ENCODE peak calls at places on chromosomes 4 and X, in four cellular contexts. P is H9, R is IMR-90, H is H1. A is an unnamed sample.

GRCh38 chr4:38529189-38530115 is 134.5 kb upstream of the KLF3 start:
- DNase-seq in R (no peak), P (no peak), H (no peak), A (peak)

GRCh38 chrX:118577041-118577440 is 81.4 kb downstream of the DOCK11 start:
- DNase-seq in P (no peak), H (no peak), R (no peak), A (no peak)

GRCh38 chrX:10099411-10099810 is 57.4 kb upstream of the CLCN4 start:
- DNase-seq in P (no peak), R (no peak), H (no peak), A (no peak)

GRCh38 chrX:53184836-53185235 is 40.2 kb downstream of the KDM5C start:
- DNase-seq in H (no peak), P (no peak), R (peak), A (peak)

GRCh38 chr4:151226004-151226932 is 50.7 kb upstream of the PRSS48 start:
- DNase-seq in H (no peak), P (no peak), R (peak), A (peak)

GRCh38 chr4:145828802-145829485 is 109.7 kb downstream of the ZNF827 start:
- DNase-seq in R (no peak), P (no peak), H (no peak), A (no peak)

GRCh38 chrX:119477812-119478232 is 9.6 kb downstream of the SLC25A5 start:
- DNase-seq in R (peak), P (no peak), H (no peak), A (no peak)

GRCh38 chrX:124257924-124258706 is 74.3 kb upstream of the TEX13D start:
- DNase-seq in P (no peak), R (no peak), H (no peak), A (no peak)

GRCh38 chrX:118528089-118528753 is 32.6 kb downstream of the DOCK11 start:
- DNase-seq in R (no peak), H (no peak), P (no peak), A (no peak)

GRCh38 chr4:108018038-108018883 is 28.6 kb downstream of the HADH start:
- DNase-seq in R (peak), H (peak), P (peak), A (peak)

GRCh38 chrX:66677430-66677829 is 38.6 kb upstream of the EDA2R start:
- DNase-seq in R (peak), H (no peak), P (no peak), A (no peak)

GRCh38 chr4:115219862-115220261 is 106.4 kb upstream of the NDST4 start:
- DNase-seq in H (no peak), P (no peak), R (no peak), A (no peak)

GRCh38 chrX:116009871-116010710 is 160.5 kb upstream of the AGTR2 start:
- DNase-seq in H (no peak), R (no peak), P (peak), A (peak)

GRCh38 chrX:43679778-43680177 is 23.7 kb downstream of the MAOA start:
- DNase-seq in H (no peak), P (no peak), R (no peak), A (no peak)

GRCh38 chr4:153467154-153467896 is 1.2 kb downstream of the TMEM131L start:
- DNase-seq in R (no peak), H (peak), P (peak), A (peak)

GRCh38 chrX:1491851-1492349 is 39.2 kb upstream of the ASMTL start:
- DNase-seq in R (no peak), P (peak), H (peak), A (peak)

GRCh38 chr4:16231570-16232252 is 5.4 kb upstream of the TAPT1 start:
- DNase-seq in P (no peak), H (no peak), R (no peak), A (no peak)

GRCh38 chr4:173525118-173526033 is 4.7 kb downstream of the HAND2 start:
- DNase-seq in H (peak), P (peak), R (no peak), A (peak)

GRCh38 chr4:122764071-122764807 is 31.7 kb downstream of the BBS12 start:
- DNase-seq in H (no peak), P (no peak), R (peak), A (no peak)

GRCh38 chrX:154378059-154378798 is 866 bp upstream of the EMD start:
- DNase-seq in R (peak), H (no peak), P (peak), A (no peak)

GRCh38 chrX:21946925-21947641 is 6.6 kb downstream of the SMS start:
- DNase-seq in H (no peak), R (peak), P (peak), A (peak)

GRCh38 chrX:3124041-3124440 is 82.8 kb downstream of the ARSF start:
- DNase-seq in P (no peak), R (peak), H (no peak), A (no peak)

GRCh38 chrX:17192111-17192510 is 182.9 kb upstream of the NHS start:
- DNase-seq in R (no peak), H (no peak), P (no peak), A (no peak)

GRCh38 chr4:25969374-25969773 is 55.4 kb downstream of the SMIM20 start:
- DNase-seq in H (no peak), R (no peak), P (no peak), A (no peak)

GRCh38 chrX:107628662-107629532 is 587 bp downstream of the PRPS1 start:
- DNase-seq in P (peak), R (peak), H (peak), A (peak)

GRCh38 chr4:144351306-144351705 is 210.8 kb upstream of the GYPA start:
- DNase-seq in R (no peak), P (no peak), H (no peak), A (no peak)

GRCh38 chr4:105457997-105458396 is 15.9 kb downstream of the PPA2 start:
- DNase-seq in H (no peak), P (no peak), R (peak), A (no peak)

GRCh38 chr4:85717366-85717765 is 242.4 kb downstream of the ARHGAP24 start:
- DNase-seq in H (no peak), R (no peak), P (no peak), A (no peak)

GRCh38 chrX:154091678-154092077 is 5.8 kb downstream of the MECP2 start:
- DNase-seq in P (no peak), H (no peak), R (no peak), A (no peak)

GRCh38 chr4:8069102-8069752 is 89.4 kb downstream of the ABLIM2 start:
- DNase-seq in R (no peak), H (no peak), P (no peak), A (no peak)

GRCh38 chr4:100690812-100691211 is 173.0 kb upstream of the EMCN start:
- DNase-seq in P (no peak), H (no peak), R (no peak), A (no peak)

GRCh38 chr4:165810726-165811125 is 62.3 kb upstream of the TLL1 start:
- DNase-seq in P (no peak), R (no peak), H (no peak), A (no peak)

GRCh38 chrX:136468391-136469103 is 19.2 kb upstream of the BRS3 start:
- DNase-seq in H (no peak), R (no peak), P (no peak), A (no peak)

GRCh38 chr4:23717528-23718248 is 172.2 kb downstream of the PPARGC1A start:
- DNase-seq in P (no peak), H (no peak), R (peak), A (peak)

GRCh38 chrX:48940404-48940955 is 16.9 kb downstream of the OTUD5 start:
- DNase-seq in P (no peak), H (no peak), R (no peak), A (no peak)

GRCh38 chr4:93299116-93299515 is 529.4 kb upstream of the ATOH1 start:
- DNase-seq in H (no peak), P (no peak), R (no peak), A (no peak)

GRCh38 chr4:176587920-176588319 is 204.8 kb downstream of the VEGFC start:
- DNase-seq in R (peak), H (no peak), P (no peak), A (no peak)

GRCh38 chrX:40147399-40148188 is 49.8 kb upstream of the BCOR start:
- DNase-seq in P (peak), H (peak), R (no peak), A (peak)

GRCh38 chrX:40149286-40150175 is 51.8 kb upstream of the BCOR start:
- DNase-seq in R (no peak), H (peak), P (peak), A (no peak)

GRCh38 chrX:40148439-40149285 is 50.9 kb upstream of the BCOR start:
- DNase-seq in P (peak), H (peak), R (no peak), A (peak)

GRCh38 chrX:40146471-40147398 is 49.0 kb upstream of the BCOR start:
- DNase-seq in H (peak), P (peak), R (peak), A (peak)

DNA sequence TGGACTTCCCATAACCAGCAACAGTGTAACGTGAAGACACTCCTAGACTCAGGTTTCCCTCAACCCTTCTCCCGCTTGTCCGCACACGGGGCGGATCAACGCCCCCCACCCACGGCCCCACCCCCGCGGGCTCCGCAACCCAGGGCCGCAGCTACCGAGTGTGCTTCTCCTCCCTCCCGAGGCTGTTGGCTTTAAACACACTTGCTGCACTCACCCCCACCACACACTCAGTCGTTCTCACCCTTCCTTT is 50.4 kb upstream of the BCOR start:
- DNase-seq in P (no peak), R (no peak), H (peak), A (no peak)
- H3K56ac ChIP-seq in P (no peak), R (no peak), H (no peak), A (no peak)

GRCh38 chr4:139735381-139736256 is 70.0 kb downstream of the MGST2 start:
- DNase-seq in H (peak), P (peak), R (no peak), A (peak)
- H2AK5ac ChIP-seq in H (no peak), P (no peak), R (peak), A (no peak)

GRCh38 chrX:44914532-44915198 is 41.7 kb downstream of the KDM6A start:
- DNase-seq in P (no peak), H (no peak), R (peak), A (no peak)
- H3K56ac ChIP-seq in P (no peak), H (no peak), R (no peak), A (no peak)

DNA sequence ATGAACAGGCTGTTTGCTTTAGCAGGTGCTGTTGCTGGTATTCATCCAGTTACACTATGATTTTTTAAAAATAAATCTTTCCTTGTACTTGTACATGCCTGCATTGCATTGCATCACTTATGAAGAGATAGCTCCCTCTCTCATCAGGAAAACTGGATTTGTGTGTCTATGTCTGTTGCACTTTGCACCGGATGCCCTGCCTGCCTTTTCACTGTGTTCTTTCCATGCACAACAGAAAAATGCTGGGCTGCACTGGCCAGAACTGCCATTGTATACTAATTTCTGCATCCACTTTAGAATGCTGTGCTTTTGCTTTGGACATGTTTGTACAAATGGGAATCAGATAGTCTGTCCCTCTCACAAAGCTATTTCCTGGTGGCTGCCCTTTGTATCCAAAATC is 119.2 kb downstream of the MBNL3 start:
- DNase-seq in R (no peak), P (no peak), H (no peak), A (no peak)
- H2AK5ac ChIP-seq in R (no peak), P (no peak), H (no peak), A (no peak)

GRCh38 chr4:2433609-2434350 is 15.0 kb downstream of the CFAP99 start:
- DNase-seq in P (peak), H (no peak), R (no peak), A (no peak)

GRCh38 chr4:2436761-2437474 is 18.2 kb downstream of the CFAP99 start:
- DNase-seq in P (no peak), R (no peak), H (peak), A (no peak)

GRCh38 chr4:2437475-2438215 is 18.9 kb downstream of the CFAP99 start:
- DNase-seq in R (no peak), H (no peak), P (no peak), A (no peak)

GRCh38 chr4:2434420-2434819 is 15.7 kb downstream of the CFAP99 start:
- DNase-seq in H (no peak), R (no peak), P (no peak), A (no peak)

DNA sequence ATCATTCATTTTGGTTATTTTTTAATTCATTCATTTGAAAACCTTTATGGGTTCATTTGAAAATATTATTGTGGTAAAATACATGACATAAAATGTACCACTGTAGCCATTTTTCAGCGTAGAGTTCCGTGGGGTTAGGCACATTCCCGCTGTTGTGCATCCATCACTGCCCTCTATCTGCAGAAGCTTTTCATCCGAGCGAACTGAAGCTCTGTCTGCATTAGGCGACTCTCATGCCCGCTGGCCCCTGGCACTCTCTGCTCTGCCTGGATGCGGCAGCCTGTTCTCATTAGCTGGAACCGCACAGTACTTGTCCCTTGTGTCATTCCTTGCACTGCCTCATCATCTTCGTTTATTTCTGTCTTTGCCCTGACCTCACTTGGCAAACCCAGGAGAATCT is 17.5 kb downstream of the CFAP99 start:
- DNase-seq in R (no peak), P (no peak), H (no peak), A (no peak)
- H3K56ac ChIP-seq in R (no peak), P (no peak), H (no peak), A (no peak)

DNA sequence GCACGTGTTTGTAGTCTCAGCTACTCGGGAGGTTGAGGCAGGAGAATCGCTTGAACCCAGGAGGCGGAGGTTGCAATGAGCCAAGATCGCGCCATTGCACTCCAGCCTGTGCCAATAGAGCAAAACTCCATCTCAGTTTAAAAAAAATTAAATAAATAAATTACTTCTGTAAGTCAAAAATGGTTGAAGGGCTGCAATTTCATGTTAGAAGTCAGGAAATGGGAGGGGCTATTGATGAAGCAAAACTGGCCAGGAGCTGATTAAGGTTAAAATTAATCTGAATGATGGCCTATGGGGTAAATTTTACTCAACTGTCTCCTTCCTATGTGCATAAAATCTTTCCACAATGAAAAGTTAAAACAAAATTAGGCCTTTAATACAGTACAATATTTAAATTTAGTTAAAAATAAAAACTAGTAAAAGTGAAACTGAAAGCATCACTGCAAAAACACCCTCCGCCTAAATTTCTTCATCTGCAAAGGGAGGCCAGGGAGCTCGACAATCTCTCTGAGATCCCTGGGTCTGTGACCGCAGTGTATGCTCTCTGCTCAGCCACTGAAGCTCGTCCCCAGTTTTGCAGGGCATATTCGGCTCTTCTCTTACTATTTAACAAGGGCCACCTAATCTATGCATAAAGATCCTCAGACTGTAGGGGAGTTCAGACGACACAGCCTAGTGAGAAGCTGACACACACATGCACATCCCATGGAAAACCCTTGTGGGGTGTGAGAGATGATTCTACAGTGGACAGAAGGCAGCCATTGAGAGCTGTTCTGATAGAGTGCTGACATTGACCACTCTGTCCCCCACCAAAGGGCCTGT is 57.2 kb downstream of the IRF2 start:
- DNase-seq in H (no peak), R (peak), P (no peak), A (no peak)
- H2AK5ac ChIP-seq in H (no peak), R (peak), P (no peak), A (no peak)

GRCh38 chr4:55055529-55055928 is 69.9 kb downstream of the KDR start:
- DNase-seq in H (no peak), P (no peak), R (no peak), A (no peak)

GRCh38 chr4:55051532-55051931 is 73.9 kb downstream of the KDR start:
- DNase-seq in R (no peak), H (no peak), P (no peak), A (no peak)

DNA sequence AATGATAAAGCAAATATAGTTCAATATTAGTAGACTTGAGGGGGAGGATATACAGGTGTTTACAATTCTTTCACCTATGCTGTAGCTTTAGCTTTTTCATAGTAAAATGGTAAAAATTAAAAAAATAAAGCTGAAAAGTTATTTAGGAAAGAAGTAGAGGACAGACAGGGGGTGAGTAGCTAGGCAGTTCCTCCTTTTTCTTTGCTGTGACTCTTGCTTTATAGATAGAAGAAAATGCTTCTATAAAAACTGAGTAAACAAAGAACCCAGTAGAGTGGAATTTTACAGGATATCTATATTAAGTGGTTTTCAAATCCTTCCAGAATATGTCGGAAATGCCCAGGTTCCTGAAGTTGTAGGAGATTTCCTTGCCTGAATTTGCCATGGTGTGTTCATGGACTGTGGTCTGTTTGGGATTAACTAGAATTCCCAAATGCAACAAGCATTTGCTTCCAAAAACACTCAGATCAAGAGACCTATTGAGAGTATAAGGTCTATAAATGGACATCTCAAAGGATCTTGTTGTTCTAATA is 74.9 kb downstream of the KDR start:
- DNase-seq in P (no peak), H (no peak), R (no peak), A (no peak)
- H3K56ac ChIP-seq in P (no peak), H (no peak), R (no peak), A (no peak)

GRCh38 chr4:138961687-138962086 is 53.9 kb upstream of the NOCT start:
- DNase-seq in H (no peak), R (no peak), P (no peak), A (no peak)
- H2AK5ac ChIP-seq in H (no peak), R (no peak), P (no peak), A (no peak)

A was measured in mesendoderm.